ENCODE peak calls at places on chromosomes 5 and 9, in five cellular contexts. H is astrocyte; J is activated CD4-positive, CD25-positive, alpha-beta regulatory T cell treated with anti-CD3 and anti-CD28 coated beads, Interleukin-2, amount 50 U/mL, for 72 hours; I is hippocampal formation; A is hepatic stellate cell. P is an unnamed sample.

GRCh38 chr5:110536120-110537115 is 190.1 kb downstream of the TMEM232 start:
- DNase-seq in H (peak; percentile 9), I (no peak), A (no peak), J (no peak), P (no peak)

GRCh38 chr9:134939080-134939733 is 21.5 kb upstream of the FCN1 start:
- DNase-seq in J (no peak), I (no peak), H (no peak), A (no peak), P (peak; percentile 33)

GRCh38 chr9:63817622-63818518 is 1467.1 kb downstream of the FOXD4L5 start:
- DNase-seq in J (peak; percentile 63), I (no peak), A (no peak), H (peak; percentile 9), P (peak; percentile 73)

GRCh38 chr5:53503819-53504218 is 23.4 kb downstream of the FST start:
- DNase-seq in J (no peak), A (no peak), H (no peak), I (no peak), P (no peak)

GRCh38 chr5:149195962-149196361 is 54.7 kb downstream of the ABLIM3 start:
- DNase-seq in A (no peak), I (no peak), J (no peak), H (no peak), P (no peak)

GRCh38 chr9:112115955-112116354 is 59.1 kb downstream of the SUSD1 start:
- DNase-seq in I (no peak), H (no peak), J (no peak), A (no peak), P (no peak)

GRCh38 chr9:35871514-35871913 is 1.3 kb upstream of the OR13J1 start:
- DNase-seq in A (no peak), H (no peak), I (no peak), J (no peak), P (no peak)

GRCh38 chr9:75414367-75415160 is 326.2 kb downstream of the OSTF1 start:
- DNase-seq in I (no peak), A (no peak), H (no peak), J (no peak), P (no peak)

GRCh38 chr5:6633469-6634326 is 458 bp downstream of the SRD5A1 start:
- DNase-seq in J (no peak), I (no peak), H (peak; percentile 20), A (peak; percentile 19), P (no peak)

GRCh38 chr9:125850763-125851162 is 103.6 kb downstream of the PBX3 start:
- DNase-seq in H (no peak), I (no peak), A (no peak), J (no peak), P (no peak)

GRCh38 chr5:943201-943873 is 50.7 kb downstream of the TRIP13 start:
- DNase-seq in A (no peak), J (peak; percentile 16), H (no peak), I (no peak), P (no peak)

GRCh38 chr5:66660401-66660800 is 64.2 kb downstream of the MAST4 start:
- DNase-seq in H (peak; percentile 74), J (no peak), I (no peak), A (no peak), P (no peak)

GRCh38 chr5:179467441-179467840 is 82.9 kb upstream of the RUFY1 start:
- DNase-seq in I (no peak), A (no peak), H (no peak), J (no peak), P (no peak)

GRCh38 chr5:176904276-176904675 is 5.1 kb upstream of the HK3 start:
- DNase-seq in J (no peak), I (no peak), H (no peak), A (no peak), P (no peak)

GRCh38 chr9:117232266-117232665 is 182.6 kb downstream of the ASTN2 start:
- DNase-seq in A (no peak), I (peak; percentile 10), H (no peak), J (no peak), P (no peak)

GRCh38 chr9:115283395-115283794 is 165.4 kb upstream of the TNC start:
- DNase-seq in I (no peak), J (no peak), A (no peak), H (no peak), P (no peak)

P was measured in CD14-positive monocyte.